ENCODE peak calls at places on chromosomes 11 and 22, in ten cellular contexts. L is astrocyte; C is NCI-H1048; D is activated CD8-positive, alpha-beta memory T cell treated with anti-CD3 and anti-CD28 coated beads, Interleukin-2, amount 10 ng/mL, durations not matched to agents 7 days and 5 days; F is ELR; U is HT1080; I is HTR-8/SVneo; J is AG04450; Y is NK-92 treated with Interleukin-12 subunit alpha and Interleukin-12 subunit beta, amount 100 ng/mL, for 24 hours; V is NCI-H1092 treated with DMSO at 0.1 percent for 48 hours. E is an unnamed sample.

GRCh38 chr11:14065153-14065552 is 102.6 kb downstream of the SPON1 start:
- DNase-seq in L (no peak), C (no peak), D (no peak), F (no peak), U (no peak), I (no peak), J (no peak), Y (no peak), V (no peak), E (no peak)

GRCh38 chr11:92436026-92436425 is 211.4 kb downstream of the FAT3 start:
- DNase-seq in L (no peak), C (no peak), D (no peak), F (no peak), U (no peak), I (no peak), J (no peak), Y (no peak), V (no peak), E (no peak)

GRCh38 chr11:16352707-16353106 is 3.6 kb downstream of the SOX6 start:
- DNase-seq in L (no peak), C (no peak), D (no peak), F (no peak), U (no peak), I (no peak), J (no peak), Y (no peak), V (peak; percentile 78), E (no peak)

GRCh38 chr11:985435-985834 is 51.1 kb downstream of the MUC6 start:
- DNase-seq in L (no peak), C (no peak), D (no peak), F (no peak), U (no peak), I (no peak), J (no peak), Y (no peak), V (no peak), E (no peak)

GRCh38 chr11:73348838-73349237 is 27.4 kb upstream of the RELT start:
- DNase-seq in L (no peak), C (no peak), D (no peak), F (no peak), U (no peak), I (no peak), J (no peak), Y (no peak), V (no peak), E (no peak)

GRCh38 chr11:119388103-119388502 is 6.6 kb upstream of the USP2 start:
- DNase-seq in L (no peak), C (no peak), D (no peak), F (no peak), U (no peak), I (no peak), J (no peak), Y (no peak), V (no peak), E (no peak)

GRCh38 chr11:131691558-131692041 is 321.2 kb downstream of the NTM start:
- DNase-seq in L (no peak), C (no peak), D (no peak), F (peak; percentile 75), U (peak; percentile 31), I (peak; percentile 19), J (no peak), Y (no peak), V (no peak), E (no peak)

GRCh38 chr11:6647282-6647679 is 8.3 kb downstream of the DCHS1 start:
- DNase-seq in L (no peak), C (no peak), D (no peak), F (no peak), U (no peak), I (no peak), J (no peak), Y (no peak), V (no peak), E (no peak)

GRCh38 chr11:76603202-76603601 is 67.3 kb downstream of the LRRC32 start:
- DNase-seq in L (no peak), C (no peak), D (no peak), F (no peak), U (no peak), I (no peak), J (no peak), Y (no peak), V (no peak), E (no peak)

GRCh38 chr22:50422046-50422445 is 52.8 kb downstream of the SBF1 start:
- DNase-seq in L (no peak), C (no peak), D (no peak), F (no peak), U (no peak), I (no peak), J (no peak), Y (no peak), V (no peak), E (no peak)

GRCh38 chr22:46580940-46581579 is 39.1 kb upstream of the GRAMD4 start:
- DNase-seq in L (no peak), C (no peak), D (no peak), F (no peak), U (no peak), I (no peak), J (no peak), Y (no peak), V (no peak), E (no peak)

GRCh38 chr22:17199131-17199731 is 20.0 kb downstream of the ADA2 start:
- DNase-seq in L (peak; percentile 61), C (no peak), D (no peak), F (no peak), U (no peak), I (no peak), J (no peak), Y (no peak), V (no peak), E (no peak)

GRCh38 chr22:28896611-28897010 is 13.2 kb downstream of the ZNRF3 start:
- DNase-seq in L (no peak), C (no peak), D (no peak), F (no peak), U (no peak), I (no peak), J (no peak), Y (no peak), V (no peak), E (no peak)

GRCh38 chr11:16876053-16876752 is 137.8 kb downstream of the C11orf58 start:
- DNase-seq in L (no peak), C (no peak), D (no peak), F (no peak), U (no peak), I (no peak), J (no peak), Y (no peak), V (no peak), E (no peak)

GRCh38 chr11:69351460-69351859 is 57.5 kb downstream of the MYEOV start:
- DNase-seq in L (peak; percentile 83), C (no peak), D (no peak), F (peak; percentile 86), U (peak; percentile 79), I (peak; percentile 45), J (no peak), Y (no peak), V (no peak), E (peak; percentile 95)

GRCh38 chr11:10952872-10953271 is 95.0 kb upstream of the ZBED5 start:
- DNase-seq in L (no peak), C (no peak), D (no peak), F (no peak), U (no peak), I (no peak), J (no peak), Y (no peak), V (no peak), E (no peak)

E was measured in SJSA1.